ENCODE peak calls at places on chromosome 14, in ten cellular contexts. Y, N, V, W, C, J, G, K, O and P are unnamed samples.

GRCh38 chr14:19878029-19878642 is 3.2 kb downstream of the OR4K2 start:
- DNase-seq in Y (peak; percentile 18), N (peak; percentile 4), V (no peak), W (no peak), C (no peak), J (no peak), G (no peak), K (no peak), O (no peak), P (no peak)

GRCh38 chr14:104397956-104398355 is 181.6 kb upstream of the C14orf180 start:
- DNase-seq in Y (no peak), N (no peak), V (no peak), W (no peak), C (no peak), J (no peak), G (no peak), K (no peak), O (no peak), P (no peak)

GRCh38 chr14:87940382-87940781 is 52.6 kb downstream of the GALC start:
- DNase-seq in Y (no peak), N (no peak), V (no peak), W (no peak), C (no peak), J (no peak), G (no peak), K (no peak), O (no peak), P (no peak)

GRCh38 chr14:90491868-90492560 is 95.2 kb downstream of the CALM1 start:
- DNase-seq in Y (no peak), N (no peak), V (no peak), W (no peak), C (no peak), J (no peak), G (no peak), K (no peak), O (no peak), P (no peak)

GRCh38 chr14:73739899-73740685 is 25.9 kb upstream of the PNMA1 start:
- DNase-seq in Y (no peak), N (no peak), V (no peak), W (no peak), C (no peak), J (no peak), G (no peak), K (peak; percentile 63), O (no peak), P (no peak)

GRCh38 chr14:54814076-54814475 is 88.5 kb downstream of the GCH1 start:
- DNase-seq in Y (peak; percentile 35), N (no peak), V (no peak), W (no peak), C (no peak), J (no peak), G (no peak), K (no peak), O (peak; percentile 51), P (no peak)

GRCh38 chr14:50944647-50945413 is 547 bp upstream of the PYGL start:
- DNase-seq in Y (peak; percentile 53), N (peak; percentile 52), V (no peak), W (no peak), C (peak; percentile 66), J (peak; percentile 40), G (no peak), K (peak; percentile 68), O (peak; percentile 4), P (no peak)

GRCh38 chr14:28321475-28322244 is 444.9 kb upstream of the FOXG1 start:
- DNase-seq in Y (peak; percentile 18), N (no peak), V (no peak), W (no peak), C (no peak), J (peak; percentile 41), G (no peak), K (no peak), O (no peak), P (no peak)

GRCh38 chr14:51644215-51644969 is 7.3 kb upstream of the FRMD6 start:
- DNase-seq in Y (no peak), N (no peak), V (no peak), W (no peak), C (no peak), J (no peak), G (no peak), K (no peak), O (no peak), P (no peak)

GRCh38 chr14:48925184-48925583 is 661.0 kb downstream of the RPS29 start:
- DNase-seq in Y (no peak), N (no peak), V (no peak), W (no peak), C (no peak), J (no peak), G (no peak), K (no peak), O (no peak), P (no peak)

GRCh38 chr14:35410858-35411257 is 6.3 kb upstream of the NFKBIA start:
- DNase-seq in Y (no peak), N (no peak), V (no peak), W (no peak), C (no peak), J (no peak), G (no peak), K (no peak), O (no peak), P (no peak)

GRCh38 chr14:62694075-62694474 is 351.2 kb downstream of the KCNH5 start:
- DNase-seq in Y (no peak), N (no peak), V (no peak), W (no peak), C (no peak), J (peak; percentile 96), G (no peak), K (no peak), O (no peak), P (no peak)

GRCh38 chr14:93962701-93963601 is 13.4 kb downstream of the ASB2 start:
- DNase-seq in Y (no peak), N (no peak), V (peak; percentile 43), W (no peak), C (no peak), J (no peak), G (no peak), K (peak; percentile 80), O (peak; percentile 34), P (peak; percentile 46)

GRCh38 chr14:50977863-50978520 is 33.7 kb upstream of the PYGL start:
- DNase-seq in Y (no peak), N (no peak), V (no peak), W (no peak), C (no peak), J (no peak), G (no peak), K (no peak), O (no peak), P (no peak)

GRCh38 chr14:68596701-68597100 is 196.2 kb downstream of the ZFP36L1 start:
- DNase-seq in Y (no peak), N (no peak), V (no peak), W (no peak), C (no peak), J (no peak), G (no peak), K (peak; percentile 89), O (no peak), P (no peak)

GRCh38 chr14:51310453-51311074 is 70.5 kb downstream of the TMX1 start:
- DNase-seq in Y (no peak), N (no peak), V (no peak), W (peak; percentile 38), C (no peak), J (peak; percentile 69), G (no peak), K (no peak), O (no peak), P (no peak)

GRCh38 chr14:21090940-21091663 is 7.4 kb downstream of the ZNF219 start:
- DNase-seq in Y (no peak), N (no peak), V (no peak), W (no peak), C (no peak), J (no peak), G (no peak), K (no peak), O (no peak), P (no peak)

GRCh38 chr14:23435540-23436326 is at the start of gene MYH7:
- DNase-seq in Y (no peak), N (no peak), V (no peak), W (peak; percentile 13), C (no peak), J (no peak), G (no peak), K (no peak), O (no peak), P (no peak)

GRCh38 chr14:69483765-69484443 is 624 bp upstream of the PLEKHD1 start:
- DNase-seq in Y (no peak), N (peak; percentile 42), V (no peak), W (peak; percentile 46), C (peak; percentile 44), J (peak; percentile 7), G (no peak), K (peak; percentile 90), O (no peak), P (no peak)

GRCh38 chr14:53591816-53592215 is 364.8 kb downstream of the BMP4 start:
- DNase-seq in Y (no peak), N (no peak), V (no peak), W (no peak), C (no peak), J (no peak), G (no peak), K (no peak), O (no peak), P (no peak)